ENCODE peak calls at places on chromosomes 11 and 22, in nine cellular contexts. L is A549, B is H1, E is SK-N-SH, C is sigmoid colon, W is suprapubic skin, A is ovary, N is transverse colon, V is tibial nerve. X is an unnamed sample.
A peak's percentile ranks its signal among the peaks of the same experiment; 100 is the strongest.

GRCh38 chr11:69398529-69399492 is 82.7 kb upstream of the LINC01488 start:
- DNase-seq in L (no peak), B (no peak), E (no peak), C (peak; percentile 60), W (peak; percentile 47), A (no peak), N (no peak), V (no peak), X (no peak)

GRCh38 chr22:24697671-24698082 is 76.8 kb downstream of the PIWIL3 start:
- DNase-seq in L (no peak), B (no peak), E (no peak), C (no peak), W (peak; percentile 62), A (no peak), N (peak; percentile 58), V (peak; percentile 46), X (peak; percentile 79)

GRCh38 chr11:84721561-84721961 is 905.6 kb downstream of the DLG2 start:
- DNase-seq in L (no peak), B (no peak), E (no peak), C (no peak), W (no peak), A (no peak), N (no peak), V (no peak), X (no peak)

GRCh38 chr11:9550209-9550628 is 23.3 kb upstream of the WEE1 start:
- DNase-seq in L (no peak), B (peak; percentile 29), E (no peak), C (no peak), W (no peak), A (no peak), N (no peak), V (no peak), X (no peak)

GRCh38 chr11:57527056-57527631 is 3.4 kb downstream of the TIMM10 start:
- DNase-seq in L (peak; percentile 46), B (peak; percentile 93), E (peak; percentile 52), C (peak; percentile 81), W (peak; percentile 77), A (peak; percentile 74), N (peak; percentile 78), V (peak; percentile 95), X (peak; percentile 85)

GRCh38 chr11:82811369-82811768 is 77.7 kb upstream of the FAM181B start:
- DNase-seq in L (no peak), B (no peak), E (no peak), C (no peak), W (no peak), A (no peak), N (no peak), V (no peak), X (no peak)

GRCh38 chr11:30786392-30787120 is 200.4 kb upstream of the MPPED2 start:
- DNase-seq in L (no peak), B (no peak), E (no peak), C (no peak), W (no peak), A (no peak), N (no peak), V (no peak), X (no peak)

GRCh38 chr11:117892651-117893050 is 16.2 kb upstream of the FXYD6 start:
- DNase-seq in L (no peak), B (no peak), E (no peak), C (no peak), W (no peak), A (no peak), N (no peak), V (no peak), X (no peak)

GRCh38 chr11:61071208-61071681 is 31.0 kb upstream of the CD5 start:
- DNase-seq in L (no peak), B (no peak), E (no peak), C (peak; percentile 48), W (no peak), A (no peak), N (peak; percentile 32), V (no peak), X (no peak)

GRCh38 chr22:26681395-26681821 is 24.0 kb downstream of the MIAT start:
- DNase-seq in L (no peak), B (peak; percentile 60), E (no peak), C (no peak), W (no peak), A (no peak), N (no peak), V (no peak), X (no peak)

GRCh38 chr11:20609727-20610707 is 10.6 kb downstream of the SLC6A5 start:
- DNase-seq in L (peak; percentile 71), B (peak; percentile 98), E (peak; percentile 90), C (peak; percentile 74), W (peak; percentile 69), A (peak; percentile 66), N (peak; percentile 62), V (peak; percentile 47), X (peak; percentile 81)

GRCh38 chr11:33552756-33553155 is 147.9 kb downstream of the C11orf91 start:
- DNase-seq in L (no peak), B (no peak), E (no peak), C (no peak), W (no peak), A (no peak), N (no peak), V (no peak), X (no peak)

GRCh38 chr11:110747531-110747930 is 35.3 kb upstream of the ARHGAP20 start:
- DNase-seq in L (no peak), B (no peak), E (no peak), C (no peak), W (no peak), A (no peak), N (no peak), V (no peak), X (no peak)

GRCh38 chr11:77127969-77128691 is at the start of gene MYO7A:
- DNase-seq in L (no peak), B (peak; percentile 70), E (peak; percentile 93), C (no peak), W (no peak), A (peak; percentile 70), N (peak; percentile 56), V (no peak), X (peak; percentile 56)

GRCh38 chr11:1924121-1924520 is 4.6 kb downstream of the TNNT3 start:
- DNase-seq in L (no peak), B (no peak), E (no peak), C (no peak), W (peak; percentile 66), A (no peak), N (no peak), V (no peak), X (no peak)

GRCh38 chr11:57513446-57513795 is 2.1 kb downstream of the SLC43A1 start:
- DNase-seq in L (no peak), B (no peak), E (no peak), C (no peak), W (no peak), A (no peak), N (no peak), V (no peak), X (no peak)

GRCh38 chr22:26658671-26659478 is 1.5 kb downstream of the MIAT start:
- DNase-seq in L (peak; percentile 79), B (peak; percentile 85), E (peak; percentile 76), C (no peak), W (no peak), A (no peak), N (peak; percentile 68), V (peak; percentile 16), X (peak; percentile 40)

GRCh38 chr11:20467458-20468185 is 80.1 kb downstream of the PRMT3 start:
- DNase-seq in L (no peak), B (no peak), E (no peak), C (no peak), W (no peak), A (no peak), N (no peak), V (no peak), X (no peak)

GRCh38 chr11:124868322-124869274 is 3.4 kb downstream of the ROBO3 start:
- DNase-seq in L (no peak), B (no peak), E (no peak), C (peak; percentile 48), W (no peak), A (no peak), N (no peak), V (no peak), X (no peak)
- TF ChIP-seq CTCF in L (no peak), B (peak; percentile 12), E (no peak), C (no peak), W (no peak), A (no peak), N (no peak), V (no peak), X (no peak)

GRCh38 chr11:94925422-94926270 is 47.7 kb downstream of the CWC15 start:
- DNase-seq in L (no peak), B (no peak), E (no peak), C (no peak), W (no peak), A (no peak), N (no peak), V (no peak), X (no peak)
- TF ChIP-seq EP300 in L (no peak), B (no peak), E (no peak), C (no peak), W (no peak), A (no peak), N (no peak), V (no peak), X (no peak)

GRCh38 chr11:47233989-47234668 is 14.5 kb downstream of the ACP2 start:
- DNase-seq in L (peak; percentile 67), B (no peak), E (peak; percentile 31), C (no peak), W (no peak), A (no peak), N (peak; percentile 24), V (no peak), X (no peak)
- TF ChIP-seq CTCF in L (peak; percentile 67), B (peak; percentile 53), E (peak; percentile 38), C (peak; percentile 22), W (no peak), A (no peak), N (peak; percentile 18), V (peak; percentile 33), X (no peak)

DNA sequence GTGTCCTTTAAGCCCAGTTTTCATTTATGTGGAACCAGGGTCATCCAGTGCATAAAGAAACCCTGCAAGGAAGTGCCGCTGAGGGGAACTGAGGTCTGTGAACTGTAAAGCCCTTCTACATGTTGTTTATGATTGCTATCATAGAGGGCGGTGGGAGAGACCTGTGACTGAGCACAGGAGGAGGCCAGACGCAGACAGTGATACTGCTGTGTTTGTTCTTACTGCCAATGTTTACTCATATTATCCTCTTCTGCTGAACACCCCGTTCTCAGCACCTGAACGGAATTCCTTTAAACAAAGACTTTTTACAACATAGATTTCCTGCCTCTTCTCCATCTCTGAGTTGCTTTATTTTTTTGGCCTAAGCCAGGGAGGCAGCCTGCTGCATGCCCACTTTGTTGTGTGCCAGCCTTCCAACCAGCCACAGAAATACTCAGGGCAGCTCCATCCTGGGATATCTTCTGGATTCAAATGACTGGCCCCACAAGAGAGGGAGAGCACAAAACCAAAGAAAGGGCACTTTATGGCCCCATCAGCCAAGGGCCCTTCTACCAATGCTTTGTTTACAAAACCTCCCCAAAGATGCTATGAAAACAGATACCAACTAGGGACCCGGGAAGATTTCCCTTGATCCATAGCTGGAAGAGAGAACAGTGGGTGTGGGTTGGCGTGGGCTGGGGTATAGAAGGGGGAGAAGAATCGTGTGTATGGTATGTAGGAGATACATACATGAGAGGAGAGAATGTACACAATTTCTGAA is 1.1 kb upstream of the GALNT18 start:
- DNase-seq in L (no peak), B (no peak), E (peak; percentile 9), C (peak; percentile 84), W (no peak), A (no peak), N (no peak), V (no peak), X (no peak)
- TF ChIP-seq EP300 in L (no peak), B (no peak), E (no peak), C (peak; percentile 99), W (no peak), A (no peak), N (peak; percentile 92), V (peak; percentile 74), X (no peak)

GRCh38 chr22:50613291-50613981 is 12.8 kb downstream of the MAPK8IP2 start:
- DNase-seq in L (no peak), B (peak; percentile 48), E (peak; percentile 39), C (no peak), W (no peak), A (no peak), N (peak; percentile 89), V (no peak), X (peak; percentile 95)
- TF ChIP-seq CTCF in L (no peak), B (peak; percentile 18), E (no peak), C (no peak), W (no peak), A (no peak), N (no peak), V (no peak), X (peak; percentile 40)

X was measured in stomach.